ENCODE peak calls at places on chromosome 5, in six cellular contexts. S is RWPE1, N is heart right ventricle, E is astrocyte of the spinal cord, W is epithelial cell of esophagus, D is spleen. F is an unnamed sample.

GRCh38 chr5:131328536-131329186 is 64.8 kb downstream of the CDC42SE2 start:
- DNase-seq in D (no peak), W (peak; percentile 81), S (peak; percentile 82), N (no peak), E (peak; percentile 56), F (no peak)

GRCh38 chr5:102313907-102314306 is 17.8 kb upstream of the SLCO4C1 start:
- DNase-seq in S (no peak), W (no peak), E (no peak), N (no peak), D (no peak), F (no peak)

GRCh38 chr5:174109861-174110260 is 64.4 kb downstream of the NSG2 start:
- DNase-seq in W (no peak), N (no peak), D (no peak), E (no peak), S (no peak), F (no peak)

GRCh38 chr5:149671544-149671943 is 58.6 kb upstream of the PPARGC1B start:
- DNase-seq in N (no peak), S (peak; percentile 27), E (no peak), W (peak; percentile 63), D (no peak), F (no peak)

GRCh38 chr5:143016777-143017374 is 246.7 kb downstream of the ARHGAP26 start:
- DNase-seq in D (no peak), E (peak; percentile 71), S (peak; percentile 53), W (peak; percentile 74), N (no peak), F (peak; percentile 43)

GRCh38 chr5:147854331-147854730 is 22.9 kb upstream of the SPINK1 start:
- DNase-seq in S (no peak), D (no peak), W (no peak), E (no peak), N (no peak), F (no peak)

GRCh38 chr5:59062986-59063683 is 480.3 kb downstream of the RAB3C start:
- DNase-seq in N (no peak), S (no peak), E (peak; percentile 53), D (no peak), W (no peak), F (no peak)

GRCh38 chr5:151236888-151237287 is 13.0 kb upstream of the CCDC69 start:
- DNase-seq in D (no peak), W (no peak), E (no peak), S (no peak), N (no peak), F (no peak)

GRCh38 chr5:154694159-154694558 is 61.0 kb upstream of the LARP1 start:
- DNase-seq in S (no peak), D (no peak), E (no peak), N (no peak), W (no peak), F (no peak)

GRCh38 chr5:139968547-139969261 is 74.4 kb downstream of the NRG2 start:
- DNase-seq in E (peak; percentile 72), D (peak; percentile 95), S (peak; percentile 94), W (peak; percentile 85), N (peak; percentile 87), F (peak; percentile 91)

GRCh38 chr5:169009171-169009570 is 291.8 kb downstream of the SLIT3 start:
- DNase-seq in E (peak; percentile 17), N (no peak), W (peak; percentile 16), D (no peak), S (no peak), F (no peak)

GRCh38 chr5:66993448-66993847 is 203.2 kb downstream of the CD180 start:
- DNase-seq in N (no peak), D (no peak), E (no peak), S (no peak), W (peak; percentile 53), F (no peak)

GRCh38 chr5:52693279-52693678 is 94.4 kb upstream of the ITGA1 start:
- DNase-seq in D (peak; percentile 75), E (peak; percentile 31), W (peak; percentile 58), N (peak; percentile 31), S (peak; percentile 49), F (peak; percentile 8)

GRCh38 chr5:172118891-172119290 is 69.1 kb downstream of the STK10 start:
- DNase-seq in E (no peak), D (no peak), N (no peak), S (no peak), W (no peak), F (no peak)

GRCh38 chr5:109844695-109845094 is 155.0 kb downstream of the MAN2A1 start:
- DNase-seq in S (no peak), D (no peak), W (peak; percentile 49), E (peak; percentile 53), N (no peak), F (no peak)

GRCh38 chr5:94791787-94792186 is 173.3 kb downstream of the SLF1 start:
- DNase-seq in W (no peak), D (peak; percentile 62), S (no peak), N (peak; percentile 4), E (no peak), F (no peak)

GRCh38 chr5:89289604-89290003 is 406.6 kb upstream of the MEF2C start:
- DNase-seq in D (no peak), S (no peak), W (peak; percentile 18), E (peak; percentile 68), N (no peak), F (no peak)

GRCh38 chr5:96816430-96816939 is 8.7 kb upstream of the ERAP1 start:
- DNase-seq in S (no peak), D (no peak), E (no peak), N (no peak), W (no peak), F (no peak)

GRCh38 chr5:159242153-159242552 is 20.9 kb upstream of the UBLCP1 start:
- DNase-seq in N (no peak), S (no peak), D (no peak), E (no peak), W (peak; percentile 77), F (no peak)

GRCh38 chr5:6837519-6838110 is 124.4 kb downstream of the TENT4A start:
- DNase-seq in S (no peak), E (no peak), N (peak; percentile 27), W (no peak), D (no peak), F (peak; percentile 49)

GRCh38 chr5:72237415-72237814 is 82.6 kb downstream of the MRPS27 start:
- DNase-seq in E (no peak), S (no peak), D (no peak), W (no peak), N (no peak), F (no peak)

GRCh38 chr5:887947-888640 is 4.5 kb downstream of the BRD9 start:
- DNase-seq in E (no peak), D (peak; percentile 69), N (no peak), S (no peak), W (no peak), F (no peak)

GRCh38 chr5:13567819-13568218 is 376.7 kb downstream of the DNAH5 start:
- DNase-seq in W (peak; percentile 92), N (no peak), D (no peak), S (peak; percentile 80), E (peak; percentile 59), F (no peak)

GRCh38 chr5:170630226-170630625 is 126.4 kb downstream of the KCNIP1 start:
- DNase-seq in S (no peak), D (peak; percentile 35), N (no peak), W (no peak), E (no peak), F (no peak)

GRCh38 chr5:170632985-170633234 is 129.1 kb downstream of the KCNIP1 start:
- DNase-seq in W (peak; percentile 9), S (peak; percentile 78), E (no peak), D (peak; percentile 87), N (peak; percentile 71), F (peak; percentile 87)

GRCh38 chr5:170630711-170631141 is 126.9 kb downstream of the KCNIP1 start:
- DNase-seq in E (no peak), S (no peak), D (peak; percentile 22), W (no peak), N (no peak), F (no peak)

GRCh38 chr5:170632266-170632984 is 128.6 kb downstream of the KCNIP1 start:
- DNase-seq in W (no peak), E (no peak), S (no peak), D (peak; percentile 66), N (no peak), F (no peak)

GRCh38 chr5:170631471-170632195 is 127.8 kb downstream of the KCNIP1 start:
- DNase-seq in W (no peak), N (peak; percentile 28), S (no peak), D (peak; percentile 73), E (no peak), F (no peak)
- TF ChIP-seq CTCF in W (no peak), N (peak; percentile 38), S (no peak), D (peak; percentile 45), E (peak; percentile 40), F (no peak)

DNA sequence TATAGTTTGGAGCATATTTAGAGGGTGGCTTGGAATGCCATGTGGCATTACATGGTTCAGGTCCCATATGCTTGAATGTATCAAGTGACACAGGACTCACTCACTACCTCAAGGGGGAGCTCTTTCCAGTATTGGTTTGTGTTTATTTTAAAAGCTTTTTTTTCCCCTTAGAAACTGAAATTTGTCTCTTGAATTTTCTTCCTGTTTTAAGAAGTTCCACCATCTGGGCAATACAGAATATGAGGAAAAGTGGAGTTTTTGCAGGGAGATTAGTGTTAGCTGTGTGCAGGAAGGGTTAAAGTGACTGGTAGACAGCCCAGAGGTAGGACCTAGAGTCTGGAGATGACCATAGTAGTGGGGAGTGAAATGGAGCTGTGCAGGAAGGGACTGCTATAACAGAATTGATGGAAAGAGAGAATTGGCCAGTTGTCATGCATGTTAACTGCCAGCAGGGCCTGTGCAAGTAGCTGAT is 36.6 kb downstream of the CTNNA1 start:
- DNase-seq in E (peak; percentile 26), N (no peak), D (no peak), W (peak; percentile 42), S (peak; percentile 24), F (peak; percentile 68)
- TF ChIP-seq CTCF in E (peak; percentile 64), N (peak; percentile 55), D (peak; percentile 63), W (peak; percentile 62), S (peak; percentile 55), F (peak; percentile 42)

GRCh38 chr5:113122053-113122452 is 145.5 kb downstream of the DCP2 start:
- DNase-seq in W (peak; percentile 93), E (peak; percentile 23), N (no peak), S (peak; percentile 84), D (no peak), F (no peak)
- TF ChIP-seq CTCF in W (no peak), E (no peak), N (no peak), S (no peak), D (no peak), F (no peak)

GRCh38 chr5:10519729-10520128 is 44.1 kb upstream of the ANKRD33B start:
- DNase-seq in S (no peak), D (no peak), E (no peak), N (no peak), W (no peak), F (no peak)

GRCh38 chr5:10520716-10521115 is 43.2 kb upstream of the ANKRD33B start:
- DNase-seq in S (no peak), W (no peak), E (no peak), N (no peak), D (no peak), F (no peak)

GRCh38 chr5:10522224-10522611 is 41.7 kb upstream of the ANKRD33B start:
- DNase-seq in S (no peak), N (no peak), D (no peak), W (no peak), E (no peak), F (no peak)

GRCh38 chr5:10524376-10525123 is 39.3 kb upstream of the ANKRD33B start:
- DNase-seq in W (no peak), D (no peak), S (no peak), E (peak; percentile 94), N (no peak), F (no peak)

GRCh38 chr5:10521466-10522223 is 42.2 kb upstream of the ANKRD33B start:
- DNase-seq in N (no peak), D (no peak), W (no peak), S (no peak), E (no peak), F (no peak)
- TF ChIP-seq CTCF in N (no peak), D (no peak), W (peak; percentile 41), S (no peak), E (peak; percentile 51), F (no peak)

F was measured in GM13976.